ENCODE peak calls at places on chromosomes 16 and 17, in six cellular contexts. M is GM23338, G is GM23248, V is PC-3, H is neural progenitor cell, W is SK-N-SH. X is an unnamed sample. For H3F3A, the result is how much of the 10 kb centered on the place peaks cover.

GRCh38 chr16:29315916-29316517 is 90.5 kb downstream of the NPIPB11 start:
- DNase-seq in M (peak), G (no peak), V (peak), H (peak), W (peak), X (peak)

GRCh38 chr17:32927724-32928526 is at the start of gene TMEM98:
- DNase-seq in M (peak), G (peak), V (peak), H (peak), W (peak), X (peak)

GRCh38 chr17:61405047-61405685 is 5.5 kb downstream of the TBX2 start:
- DNase-seq in M (peak), G (no peak), V (no peak), H (peak), W (peak), X (no peak)

GRCh38 chr17:29165261-29165660 is 14.9 kb downstream of the MYO18A start:
- DNase-seq in M (no peak), G (no peak), V (no peak), H (no peak), W (no peak), X (no peak)

GRCh38 chr17:72502940-72503341 is 382.1 kb downstream of the SOX9 start:
- DNase-seq in M (no peak), G (peak), V (no peak), H (no peak), W (no peak), X (no peak)

GRCh38 chr17:42484304-42484703 is 25.6 kb downstream of the ATP6V0A1 start:
- DNase-seq in M (no peak), G (no peak), V (no peak), H (no peak), W (no peak), X (peak)

GRCh38 chr16:4936181-4936990 is 562 bp downstream of the PPL start:
- DNase-seq in M (peak), G (peak), V (peak), H (peak), W (peak), X (no peak)

GRCh38 chr16:3640207-3640606 is 14.3 kb upstream of the DNASE1 start:
- DNase-seq in M (no peak), G (no peak), V (no peak), H (no peak), W (peak), X (no peak)

GRCh38 chr16:30401768-30402425 is 5.5 kb upstream of the ZNF771 start:
- DNase-seq in M (no peak), G (no peak), V (no peak), H (no peak), W (no peak), X (no peak)

GRCh38 chr16:76729525-76729924 is 452.3 kb downstream of the CNTNAP4 start:
- DNase-seq in M (peak), G (no peak), V (peak), H (no peak), W (no peak), X (no peak)

GRCh38 chr17:1203111-1203966 is 23.6 kb upstream of the ABR start:
- DNase-seq in M (peak), G (peak), V (peak), H (peak), W (peak), X (no peak)

GRCh38 chr16:9139965-9140364 is 48.5 kb downstream of the HAPSTR1 start:
- DNase-seq in M (peak), G (peak), V (peak), H (peak), W (peak), X (no peak)

GRCh38 chr16:48383204-48383876 is 1.9 kb downstream of the SIAH1 start:
- DNase-seq in M (no peak), G (peak), V (no peak), H (no peak), W (no peak), X (no peak)

GRCh38 chr16:30957456-30958163 is at the start of gene SETD1A:
- DNase-seq in M (peak), G (peak), V (peak), H (peak), W (peak), X (peak)

GRCh38 chr17:4483012-4483840 is 15.5 kb upstream of the SPNS2 start:
- DNase-seq in M (no peak), G (no peak), V (peak), H (peak), W (no peak), X (no peak)

GRCh38 chr16:9040766-9041430 is 50.5 kb upstream of the HAPSTR1 start:
- DNase-seq in M (no peak), G (no peak), V (peak), H (no peak), W (no peak), X (no peak)

GRCh38 chr16:31477220-31478216 is 5.4 kb upstream of the SLC5A2 start:
- DNase-seq in M (peak), G (no peak), V (no peak), H (peak), W (no peak), X (peak)

GRCh38 chr16:25177512-25177830 is 39.3 kb upstream of the AQP8 start:
- DNase-seq in M (no peak), G (no peak), V (no peak), H (no peak), W (no peak), X (no peak)

GRCh38 chr17:77928519-77929179 is 29.9 kb upstream of the TNRC6C start:
- DNase-seq in M (no peak), G (no peak), V (no peak), H (no peak), W (no peak), X (no peak)

GRCh38 chr17:77924757-77925336 is 33.7 kb upstream of the TNRC6C start:
- DNase-seq in M (peak), G (peak), V (no peak), H (peak), W (no peak), X (no peak)

GRCh38 chr17:77926144-77926543 is 32.4 kb upstream of the TNRC6C start:
- DNase-seq in M (no peak), G (no peak), V (no peak), H (no peak), W (no peak), X (no peak)

GRCh38 chr17:77927777-77928518 is 30.6 kb upstream of the TNRC6C start:
- DNase-seq in M (no peak), G (no peak), V (no peak), H (no peak), W (peak), X (no peak)

GRCh38 chr17:77926967-77927366 is 31.5 kb upstream of the TNRC6C start:
- DNase-seq in M (no peak), G (no peak), V (no peak), H (no peak), W (no peak), X (no peak)
- H3F3A ChIP-seq in M (under half), G (under half), V (under half), H (under half), W (under half), X (under half)

GRCh38 chr17:19523690-19524089 is 10.0 kb upstream of the SLC47A1 start:
- DNase-seq in M (no peak), G (no peak), V (no peak), H (no peak), W (no peak), X (no peak)
- H3F3A ChIP-seq in M (under half), G (under half), V (under half), H (under half), W (under half), X (under half)

GRCh38 chr17:66538776-66539175 is 236.4 kb downstream of the PRKCA start:
- DNase-seq in M (no peak), G (no peak), V (no peak), H (no peak), W (peak), X (no peak)
- H3F3A ChIP-seq in M (under half), G (under half), V (under half), H (under half), W (under half), X (under half)

GRCh38 chr16:69405757-69406156 is 18.7 kb upstream of the CYB5B start:
- DNase-seq in M (no peak), G (no peak), V (no peak), H (no peak), W (no peak), X (no peak)
- H3F3A ChIP-seq in M (under half), G (under half), V (under half), H (under half), W (under half), X (under half)

GRCh38 chr17:16439303-16439791 is 24.0 kb downstream of the TRPV2 start:
- DNase-seq in M (no peak), G (peak), V (no peak), H (no peak), W (no peak), X (peak)
- H3F3A ChIP-seq in M (half or more), G (under half), V (under half), H (half or more), W (under half), X (under half)

GRCh38 chr17:17039911-17040310 is 2.3 kb upstream of the MPRIP start:
- DNase-seq in M (no peak), G (no peak), V (no peak), H (no peak), W (no peak), X (no peak)
- H3F3A ChIP-seq in M (under half), G (under half), V (under half), H (under half), W (under half), X (under half)

DNA sequence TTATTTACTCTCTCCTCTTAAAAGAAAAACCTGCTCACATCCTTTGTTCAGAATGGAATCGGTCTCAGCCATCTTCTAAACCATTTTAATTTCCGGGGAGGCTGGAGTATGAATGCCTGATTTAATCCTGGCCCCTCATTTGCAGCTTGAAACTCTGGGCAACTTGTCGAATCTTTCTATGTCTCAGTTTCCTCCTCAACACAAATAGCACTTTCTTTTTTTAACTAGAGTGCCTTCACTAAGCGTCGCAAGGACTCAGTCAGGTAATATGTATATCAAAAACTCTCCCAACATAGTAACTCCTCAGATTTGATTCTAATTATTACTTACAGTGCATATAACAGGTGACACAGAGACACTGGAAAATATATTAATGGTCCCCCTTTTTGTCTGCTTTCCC is 18.5 kb downstream of the SNN start:
- DNase-seq in M (no peak), G (no peak), V (no peak), H (no peak), W (no peak), X (peak)
- H3F3A ChIP-seq in M (under half), G (half or more), V (under half), H (under half), W (under half), X (half or more)

DNA sequence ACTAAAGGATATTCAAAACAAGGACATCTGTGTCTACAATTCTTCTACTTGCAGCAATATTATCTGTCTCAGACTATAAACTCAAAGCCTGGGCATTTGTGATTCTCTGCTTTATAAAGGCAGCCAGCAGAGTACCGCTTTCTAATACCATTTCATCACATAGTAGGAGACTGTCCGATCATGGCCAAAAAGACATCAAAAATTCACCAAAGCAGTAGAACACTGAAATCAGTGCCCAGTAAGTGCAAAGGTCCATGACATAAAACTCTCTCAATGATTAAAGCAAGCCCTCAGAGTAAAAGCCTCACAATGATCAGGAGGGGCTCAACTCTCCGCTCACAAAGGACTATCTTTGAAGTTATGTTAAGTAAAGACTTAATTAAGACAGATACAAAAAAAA is 23.0 kb downstream of the ERN1 start:
- DNase-seq in M (no peak), G (no peak), V (no peak), H (no peak), W (no peak), X (no peak)
- H3F3A ChIP-seq in M (under half), G (under half), V (under half), H (under half), W (under half), X (half or more)

GRCh38 chr17:13665872-13666635 is 64.3 kb upstream of the HS3ST3A1 start:
- DNase-seq in M (no peak), G (no peak), V (no peak), H (no peak), W (no peak), X (no peak)

GRCh38 chr17:13671341-13671740 is 69.6 kb upstream of the HS3ST3A1 start:
- DNase-seq in M (peak), G (peak), V (peak), H (peak), W (no peak), X (no peak)

DNA sequence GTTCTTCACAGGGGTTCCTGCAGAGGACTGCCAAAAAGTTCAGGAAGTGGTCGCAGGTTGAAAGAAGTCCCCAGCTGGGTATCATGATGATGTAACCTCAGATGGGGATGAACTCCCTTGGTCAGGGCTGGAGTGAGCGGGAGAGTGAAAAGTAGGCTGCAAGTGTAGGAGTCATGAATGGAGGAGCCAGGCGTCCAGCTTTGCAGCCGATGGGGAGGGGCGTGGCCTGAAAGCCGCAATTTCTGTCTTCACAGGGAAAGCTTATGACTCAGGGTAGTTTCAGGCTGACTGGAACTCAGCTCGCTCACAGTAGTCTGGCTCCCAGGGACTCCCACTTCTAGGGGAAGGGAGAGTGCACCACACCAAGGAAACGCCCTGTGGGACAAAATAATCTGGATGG is 70.0 kb upstream of the HS3ST3A1 start:
- DNase-seq in M (peak), G (peak), V (peak), H (peak), W (no peak), X (no peak)
- H3F3A ChIP-seq in M (under half), G (under half), V (under half), H (under half), W (under half), X (under half)

DNA sequence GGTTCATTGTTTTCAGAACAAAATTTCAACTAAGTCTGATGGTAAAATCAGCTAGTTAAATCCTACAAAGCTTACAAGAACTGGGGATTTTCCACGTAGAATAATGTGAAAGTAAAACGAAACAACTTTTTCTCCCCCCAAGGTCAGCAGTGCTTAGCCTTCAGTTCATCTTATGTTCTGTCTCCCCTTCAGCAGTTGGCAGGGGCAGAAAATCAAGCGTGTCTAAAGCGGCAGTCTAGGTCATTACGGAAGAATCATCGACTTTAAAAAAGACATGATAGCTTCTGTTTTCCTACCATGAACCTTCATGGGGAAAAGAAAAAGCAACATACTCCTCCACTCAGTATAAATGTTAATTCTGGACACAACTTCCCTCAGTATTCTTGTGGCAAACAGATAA is 50.7 kb downstream of the GNA13 start:
- DNase-seq in M (no peak), G (no peak), V (no peak), H (no peak), W (no peak), X (no peak)
- H3F3A ChIP-seq in M (under half), G (under half), V (under half), H (under half), W (under half), X (under half)

X was measured in MM.1S.